ENCODE peak calls at places on chromosomes 6 and 20, in four cellular contexts. X is aorta, K is A172, B is AG20443. U is an unnamed sample.

GRCh38 chr20:63695419-63696310 is 787 bp upstream of the TNFRSF6B start:
- DNase-seq in B (no peak), K (no peak), X (peak), U (peak)

GRCh38 chr6:159271257-159271656 is 102.1 kb downstream of the FNDC1 start:
- DNase-seq in K (no peak), X (no peak), B (no peak), U (no peak)

GRCh38 chr20:8089668-8090067 is 42.4 kb upstream of the PLCB1 start:
- DNase-seq in X (no peak), K (no peak), B (no peak), U (no peak)

GRCh38 chr6:167815296-167815980 is 11.3 kb upstream of the AFDN start:
- DNase-seq in B (no peak), K (no peak), X (no peak), U (no peak)

GRCh38 chr20:2761885-2762284 is 38.5 kb downstream of the CPXM1 start:
- DNase-seq in B (peak), X (no peak), K (no peak), U (peak)

GRCh38 chr20:25220810-25221591 is 25.5 kb downstream of the ENTPD6 start:
- DNase-seq in X (no peak), B (no peak), K (no peak), U (no peak)

GRCh38 chr6:39947611-39948068 is 13.4 kb upstream of the MOCS1 start:
- DNase-seq in B (no peak), K (no peak), X (no peak), U (no peak)

GRCh38 chr6:36947570-36948351 is 6.8 kb upstream of the PI16 start:
- DNase-seq in K (no peak), B (peak), X (no peak), U (no peak)

GRCh38 chr6:44234101-44235090 is 11.0 kb downstream of the SLC29A1 start:
- DNase-seq in B (peak), X (peak), K (peak), U (peak)

GRCh38 chr6:159317430-159317829 is 148.2 kb downstream of the FNDC1 start:
- DNase-seq in B (no peak), K (no peak), X (no peak), U (no peak)

GRCh38 chr6:105102186-105102585 is 77.6 kb downstream of the POPDC3 start:
- DNase-seq in B (no peak), K (no peak), X (no peak), U (no peak)

GRCh38 chr6:24113891-24114290 is 12.1 kb upstream of the NRSN1 start:
- DNase-seq in B (no peak), K (no peak), X (no peak), U (no peak)

GRCh38 chr20:19473894-19474293 is 261.5 kb downstream of the SLC24A3 start:
- DNase-seq in K (no peak), X (no peak), B (no peak), U (no peak)

GRCh38 chr6:149823013-149823412 is 41.1 kb downstream of the LRP11 start:
- DNase-seq in K (no peak), X (no peak), B (no peak), U (no peak)

GRCh38 chr6:52724041-52724405 is 39.3 kb downstream of the GSTA2 start:
- DNase-seq in B (peak), X (peak), K (peak), U (no peak)

GRCh38 chr6:119040636-119041035 is 37.8 kb downstream of the FAM184A start:
- DNase-seq in X (no peak), K (no peak), B (no peak), U (no peak)

GRCh38 chr6:166955865-166956443 is 396 bp downstream of the RNASET2 start:
- DNase-seq in B (no peak), K (peak), X (no peak), U (no peak)

GRCh38 chr6:105482227-105482839 is 79.5 kb upstream of the PREP start:
- DNase-seq in K (peak), B (no peak), X (peak), U (peak)

GRCh38 chr20:9789136-9789535 is 49.7 kb downstream of the PAK5 start:
- DNase-seq in B (no peak), X (no peak), K (no peak), U (no peak)

GRCh38 chr6:16769986-16770376 is 8.7 kb upstream of the ATXN1 start:
- DNase-seq in B (peak), X (no peak), K (peak), U (no peak)

GRCh38 chr6:71452709-71453108 is 164.1 kb downstream of the OGFRL1 start:
- DNase-seq in K (no peak), B (no peak), X (no peak), U (no peak)

GRCh38 chr6:53979468-53980067 is 131.7 kb upstream of the MLIP start:
- DNase-seq in K (peak), X (no peak), B (peak), U (no peak)

GRCh38 chr20:58349586-58349985 is 39.4 kb upstream of the VAPB start:
- DNase-seq in B (peak), K (peak), X (no peak), U (no peak)

GRCh38 chr6:73375216-73375615 is 5.5 kb upstream of the OOEP start:
- DNase-seq in X (no peak), B (no peak), K (no peak), U (no peak)

GRCh38 chr6:33534702-33535101 is 45.4 kb downstream of the BAK1 start:
- DNase-seq in B (no peak), X (no peak), K (no peak), U (no peak)

GRCh38 chr6:37807656-37808055 is 11.9 kb upstream of the ZFAND3 start:
- DNase-seq in B (peak), K (no peak), X (no peak), U (no peak)

GRCh38 chr6:44662461-44663121 is 275.1 kb downstream of the CDC5L start:
- DNase-seq in B (no peak), X (no peak), K (peak), U (no peak)

GRCh38 chr20:51801220-51801991 is 915 bp downstream of the SALL4 start:
- DNase-seq in K (no peak), B (peak), X (no peak), U (no peak)

GRCh38 chr6:148082721-148083120 is 259.9 kb upstream of the SASH1 start:
- DNase-seq in B (no peak), K (no peak), X (no peak), U (no peak)

GRCh38 chr6:144265390-144265789 is 19.7 kb upstream of the UTRN start:
- DNase-seq in K (peak), X (no peak), B (peak), U (no peak)

U was measured in sciatic nerve.